ENCODE peak calls at places on chromosomes 2 and 18, in five cellular contexts. Q, U, X, F and R are unnamed samples.

GRCh38 chr18:3458952-3459853 is 9.2 kb downstream of the TGIF1 start:
- DNase-seq in X (peak; percentile 82), Q (no peak), U (peak; percentile 20), F (no peak), R (no peak)

GRCh38 chr18:58176915-58177717 is 133.1 kb downstream of the NEDD4L start:
- DNase-seq in Q (no peak), F (no peak), X (peak; percentile 91), U (no peak), R (no peak)

GRCh38 chr18:6963452-6964097 is 154.0 kb downstream of the LAMA1 start:
- DNase-seq in U (no peak), F (no peak), X (no peak), Q (no peak), R (no peak)

GRCh38 chr2:162243305-162243693 is at the start of gene FAP:
- DNase-seq in X (peak; percentile 94), U (no peak), Q (no peak), F (no peak), R (no peak)

GRCh38 chr2:97863829-97864228 is 131.9 kb downstream of the TMEM131 start:
- DNase-seq in X (no peak), Q (no peak), U (no peak), F (no peak), R (no peak)

GRCh38 chr2:121202541-121203310 is 82.3 kb downstream of the TFCP2L1 start:
- DNase-seq in Q (no peak), X (no peak), U (no peak), F (peak; percentile 35), R (no peak)

GRCh38 chr2:200993097-200993496 is 29.6 kb upstream of the ORC2 start:
- DNase-seq in Q (no peak), X (no peak), U (no peak), F (no peak), R (no peak)

GRCh38 chr18:63741769-63742168 is 33.4 kb upstream of the SERPINB7 start:
- DNase-seq in U (no peak), X (peak; percentile 33), Q (no peak), F (peak; percentile 11), R (no peak)

GRCh38 chr2:14301331-14301730 is 331.2 kb upstream of the LRATD1 start:
- DNase-seq in U (no peak), X (peak; percentile 13), Q (no peak), F (no peak), R (no peak)

GRCh38 chr18:55541571-55541970 is 46.4 kb downstream of the TCF4 start:
- DNase-seq in U (no peak), Q (no peak), F (no peak), X (no peak), R (no peak)

GRCh38 chr2:134783912-134784311 is 54.5 kb upstream of the ACMSD start:
- DNase-seq in X (no peak), Q (no peak), F (no peak), U (no peak), R (no peak)

GRCh38 chr2:74072542-74072941 is 75.2 kb downstream of the BOLA3 start:
- DNase-seq in U (no peak), X (no peak), F (no peak), Q (no peak), R (no peak)

GRCh38 chr2:215903208-215903607 is 110.1 kb downstream of the MREG start:
- DNase-seq in X (no peak), U (no peak), Q (no peak), F (no peak), R (no peak)

GRCh38 chr2:67256892-67257291 is 140.2 kb upstream of the ETAA1 start:
- DNase-seq in Q (no peak), X (peak; percentile 73), U (no peak), F (no peak), R (no peak)

GRCh38 chr18:79587298-79588125 is 92.1 kb upstream of the CTDP1 start:
- DNase-seq in X (no peak), Q (no peak), U (no peak), F (no peak), R (no peak)

GRCh38 chr2:218146056-218146455 is 20.2 kb downstream of the CXCR2 start:
- DNase-seq in Q (no peak), U (no peak), X (no peak), F (no peak), R (no peak)

GRCh38 chr18:25896178-25896780 is 194.1 kb downstream of the SS18 start:
- DNase-seq in U (peak; percentile 31), X (peak; percentile 66), Q (peak; percentile 53), F (peak; percentile 11), R (no peak)

GRCh38 chr18:31723998-31724711 is 36.5 kb downstream of the SLC25A52 start:
- DNase-seq in U (peak; percentile 12), Q (no peak), F (no peak), X (peak; percentile 6), R (no peak)

GRCh38 chr18:9810216-9810804 is 75.5 kb upstream of the TXNDC2 start:
- DNase-seq in U (no peak), X (no peak), F (no peak), Q (no peak), R (no peak)

GRCh38 chr2:68441179-68441993 is 25.7 kb downstream of the FBXO48 start:
- DNase-seq in U (peak; percentile 90), Q (peak; percentile 87), X (peak; percentile 85), F (peak; percentile 76), R (peak; percentile 82)

GRCh38 chr18:10453885-10454772 is at the start of gene APCDD1:
- DNase-seq in X (no peak), U (no peak), F (peak; percentile 4), Q (no peak), R (no peak)

GRCh38 chr2:73128841-73129535 is 16.2 kb upstream of the RAB11FIP5 start:
- DNase-seq in Q (no peak), U (no peak), X (no peak), F (no peak), R (no peak)

GRCh38 chr2:3182848-3183247 is 194.8 kb downstream of the EIPR1 start:
- DNase-seq in U (no peak), X (no peak), F (no peak), Q (no peak), R (no peak)

GRCh38 chr2:101688266-101688665 is 9.2 kb upstream of the MAP4K4 start:
- DNase-seq in F (no peak), X (no peak), U (no peak), Q (no peak), R (no peak)

GRCh38 chr18:59874166-59874565 is 25.6 kb upstream of the PMAIP1 start:
- DNase-seq in F (no peak), U (no peak), Q (no peak), X (peak; percentile 91), R (no peak)

GRCh38 chr2:239192456-239192855 is 208.4 kb downstream of the HDAC4 start:
- DNase-seq in X (no peak), Q (no peak), U (no peak), F (no peak), R (no peak)

GRCh38 chr2:190343500-190344274 is at the start of gene INPP1:
- DNase-seq in F (no peak), Q (peak; percentile 36), U (peak; percentile 65), X (peak; percentile 49), R (peak; percentile 6)

GRCh38 chr2:162258686-162259085 is 15.4 kb upstream of the FAP start:
- DNase-seq in F (no peak), U (no peak), Q (no peak), X (no peak), R (no peak)

GRCh38 chr2:69097148-69097610 is 84.2 kb downstream of the ANTXR1 start:
- DNase-seq in F (no peak), X (no peak), U (no peak), Q (no peak), R (no peak)

GRCh38 chr2:173750332-173750731 is 214.8 kb downstream of the SP3 start:
- DNase-seq in U (no peak), F (no peak), Q (no peak), X (peak; percentile 48), R (no peak)